ENCODE peak calls at places on chromosome 6, in seven cellular contexts. One of them, this sample, is unnamed. For H3K4me1, the result is how much of the 10 kb centered on the place peaks cover.

GRCh38 chr6:14390805-14391204 is 273.2 kb downstream of the CD83 start:
- DNase-seq in psoas muscle: no peak
- DNase-seq in CD8-positive, alpha-beta T cell: no peak
- DNase-seq in Peyer's patch: no peak
- DNase-seq in body of pancreas: no peak
- DNase-seq in cardiac muscle cell: no peak
- DNase-seq in breast epithelium: no peak
- DNase-seq in this sample: no peak

GRCh38 chr6:110682460-110682853 is 132.8 kb downstream of the CDK19 start:
- DNase-seq in CD8-positive, alpha-beta T cell: peak
- DNase-seq in cardiac muscle cell: peak
- DNase-seq in breast epithelium: peak
- DNase-seq in body of pancreas: peak
- DNase-seq in Peyer's patch: peak
- DNase-seq in psoas muscle: no peak
- DNase-seq in this sample: peak

GRCh38 chr6:76831299-76831698 is 632.0 kb downstream of the HTR1B start:
- DNase-seq in psoas muscle: no peak
- DNase-seq in breast epithelium: no peak
- DNase-seq in cardiac muscle cell: no peak
- DNase-seq in body of pancreas: no peak
- DNase-seq in Peyer's patch: no peak
- DNase-seq in CD8-positive, alpha-beta T cell: no peak
- DNase-seq in this sample: no peak

GRCh38 chr6:170032706-170033309 is 258.1 kb downstream of the DLL1 start:
- DNase-seq in CD8-positive, alpha-beta T cell: no peak
- DNase-seq in cardiac muscle cell: no peak
- DNase-seq in psoas muscle: no peak
- DNase-seq in body of pancreas: peak
- DNase-seq in Peyer's patch: no peak
- DNase-seq in breast epithelium: peak
- DNase-seq in this sample: no peak

GRCh38 chr6:166494757-166495486 is 91.6 kb downstream of the RAMACL start:
- DNase-seq in cardiac muscle cell: no peak
- DNase-seq in psoas muscle: no peak
- DNase-seq in Peyer's patch: no peak
- DNase-seq in CD8-positive, alpha-beta T cell: no peak
- DNase-seq in body of pancreas: no peak
- DNase-seq in breast epithelium: no peak
- DNase-seq in this sample: no peak

GRCh38 chr6:27720607-27721580 is 191.3 kb downstream of the OR2B2 start:
- DNase-seq in breast epithelium: no peak
- DNase-seq in cardiac muscle cell: no peak
- DNase-seq in Peyer's patch: no peak
- DNase-seq in body of pancreas: no peak
- DNase-seq in psoas muscle: no peak
- DNase-seq in CD8-positive, alpha-beta T cell: no peak
- DNase-seq in this sample: no peak

GRCh38 chr6:131821408-131821807 is 13.6 kb downstream of the ENPP1 start:
- DNase-seq in body of pancreas: no peak
- DNase-seq in psoas muscle: no peak
- DNase-seq in Peyer's patch: no peak
- DNase-seq in breast epithelium: no peak
- DNase-seq in cardiac muscle cell: no peak
- DNase-seq in CD8-positive, alpha-beta T cell: no peak
- DNase-seq in this sample: no peak

GRCh38 chr6:133817460-133818047 is 71.4 kb upstream of the TCF21 start:
- DNase-seq in Peyer's patch: peak
- DNase-seq in breast epithelium: no peak
- DNase-seq in cardiac muscle cell: no peak
- DNase-seq in CD8-positive, alpha-beta T cell: no peak
- DNase-seq in body of pancreas: no peak
- DNase-seq in psoas muscle: no peak
- DNase-seq in this sample: no peak

GRCh38 chr6:155158044-155158843 is 105.6 kb upstream of the CLDN20 start:
- DNase-seq in body of pancreas: no peak
- DNase-seq in CD8-positive, alpha-beta T cell: no peak
- DNase-seq in breast epithelium: no peak
- DNase-seq in psoas muscle: no peak
- DNase-seq in Peyer's patch: no peak
- DNase-seq in cardiac muscle cell: no peak
- DNase-seq in this sample: no peak

GRCh38 chr6:14638932-14639875 is 521.6 kb downstream of the CD83 start:
- DNase-seq in CD8-positive, alpha-beta T cell: peak
- DNase-seq in cardiac muscle cell: no peak
- DNase-seq in Peyer's patch: no peak
- DNase-seq in psoas muscle: peak
- DNase-seq in breast epithelium: peak
- DNase-seq in body of pancreas: no peak
- DNase-seq in this sample: peak

GRCh38 chr6:22765015-22765414 is 195.6 kb downstream of the HDGFL1 start:
- DNase-seq in cardiac muscle cell: no peak
- DNase-seq in breast epithelium: no peak
- DNase-seq in psoas muscle: no peak
- DNase-seq in body of pancreas: no peak
- DNase-seq in Peyer's patch: no peak
- DNase-seq in CD8-positive, alpha-beta T cell: no peak
- DNase-seq in this sample: no peak

GRCh38 chr6:89792881-89793280 is 26.7 kb downstream of the MDN1 start:
- DNase-seq in psoas muscle: no peak
- DNase-seq in Peyer's patch: peak
- DNase-seq in body of pancreas: no peak
- DNase-seq in cardiac muscle cell: peak
- DNase-seq in breast epithelium: no peak
- DNase-seq in CD8-positive, alpha-beta T cell: no peak
- DNase-seq in this sample: no peak

GRCh38 chr6:63799313-63799712 is 163.7 kb downstream of the PHF3 start:
- DNase-seq in cardiac muscle cell: no peak
- DNase-seq in psoas muscle: no peak
- DNase-seq in body of pancreas: no peak
- DNase-seq in CD8-positive, alpha-beta T cell: no peak
- DNase-seq in breast epithelium: no peak
- DNase-seq in Peyer's patch: no peak
- DNase-seq in this sample: no peak

GRCh38 chr6:38273325-38273724 is 366.4 kb downstream of the BTBD9 start:
- DNase-seq in CD8-positive, alpha-beta T cell: no peak
- DNase-seq in psoas muscle: no peak
- DNase-seq in Peyer's patch: no peak
- DNase-seq in body of pancreas: no peak
- DNase-seq in cardiac muscle cell: no peak
- DNase-seq in breast epithelium: no peak
- DNase-seq in this sample: no peak

GRCh38 chr6:170291271-170292110 is 613 bp upstream of the DLL1 start:
- DNase-seq in CD8-positive, alpha-beta T cell: no peak
- DNase-seq in cardiac muscle cell: peak
- DNase-seq in breast epithelium: peak
- DNase-seq in psoas muscle: peak
- DNase-seq in body of pancreas: peak
- DNase-seq in Peyer's patch: peak
- DNase-seq in this sample: peak

GRCh38 chr6:39778581-39779270 is 13.4 kb upstream of the DAAM2 start:
- DNase-seq in CD8-positive, alpha-beta T cell: no peak
- DNase-seq in psoas muscle: no peak
- DNase-seq in cardiac muscle cell: no peak
- DNase-seq in body of pancreas: no peak
- DNase-seq in Peyer's patch: no peak
- DNase-seq in breast epithelium: no peak
- DNase-seq in this sample: no peak

GRCh38 chr6:12483712-12484111 is 193.6 kb downstream of the EDN1 start:
- DNase-seq in psoas muscle: no peak
- DNase-seq in Peyer's patch: no peak
- DNase-seq in breast epithelium: no peak
- DNase-seq in CD8-positive, alpha-beta T cell: no peak
- DNase-seq in cardiac muscle cell: no peak
- DNase-seq in body of pancreas: peak
- DNase-seq in this sample: peak

GRCh38 chr6:12481292-12481691 is 191.1 kb downstream of the EDN1 start:
- DNase-seq in CD8-positive, alpha-beta T cell: no peak
- DNase-seq in Peyer's patch: no peak
- DNase-seq in breast epithelium: no peak
- DNase-seq in body of pancreas: no peak
- DNase-seq in psoas muscle: no peak
- DNase-seq in cardiac muscle cell: no peak
- DNase-seq in this sample: no peak

GRCh38 chr6:12480379-12480778 is 190.2 kb downstream of the EDN1 start:
- DNase-seq in body of pancreas: no peak
- DNase-seq in CD8-positive, alpha-beta T cell: no peak
- DNase-seq in cardiac muscle cell: no peak
- DNase-seq in Peyer's patch: no peak
- DNase-seq in psoas muscle: no peak
- DNase-seq in breast epithelium: no peak
- DNase-seq in this sample: no peak

GRCh38 chr6:12484519-12484918 is 194.4 kb downstream of the EDN1 start:
- DNase-seq in Peyer's patch: no peak
- DNase-seq in psoas muscle: no peak
- DNase-seq in CD8-positive, alpha-beta T cell: no peak
- DNase-seq in cardiac muscle cell: no peak
- DNase-seq in breast epithelium: no peak
- DNase-seq in body of pancreas: no peak
- DNase-seq in this sample: no peak

GRCh38 chr6:12482386-12482785 is 192.2 kb downstream of the EDN1 start:
- DNase-seq in psoas muscle: no peak
- DNase-seq in body of pancreas: no peak
- DNase-seq in CD8-positive, alpha-beta T cell: no peak
- DNase-seq in breast epithelium: no peak
- DNase-seq in cardiac muscle cell: no peak
- DNase-seq in Peyer's patch: no peak
- DNase-seq in this sample: no peak
- TF ChIP-seq CTCF in psoas muscle: no peak
- TF ChIP-seq CTCF in body of pancreas: peak
- TF ChIP-seq CTCF in CD8-positive, alpha-beta T cell: no peak
- TF ChIP-seq CTCF in breast epithelium: no peak
- TF ChIP-seq CTCF in cardiac muscle cell: peak
- TF ChIP-seq CTCF in Peyer's patch: no peak
- TF ChIP-seq CTCF in this sample: no peak

GRCh38 chr6:108114861-108115597 is 40.5 kb upstream of the OSTM1 start:
- DNase-seq in breast epithelium: no peak
- DNase-seq in psoas muscle: peak
- DNase-seq in Peyer's patch: peak
- DNase-seq in body of pancreas: peak
- DNase-seq in CD8-positive, alpha-beta T cell: peak
- DNase-seq in cardiac muscle cell: peak
- DNase-seq in this sample: peak
- H3K4me3 ChIP-seq in breast epithelium: peak
- H3K4me3 ChIP-seq in psoas muscle: peak
- H3K4me3 ChIP-seq in Peyer's patch: peak
- H3K4me3 ChIP-seq in body of pancreas: no peak
- H3K4me3 ChIP-seq in CD8-positive, alpha-beta T cell: no peak
- H3K4me3 ChIP-seq in cardiac muscle cell: no peak
- H3K4me3 ChIP-seq in this sample: no peak

GRCh38 chr6:68649669-68650068 is 14.6 kb downstream of the ADGRB3 start:
- DNase-seq in breast epithelium: no peak
- DNase-seq in Peyer's patch: no peak
- DNase-seq in psoas muscle: no peak
- DNase-seq in body of pancreas: no peak
- DNase-seq in CD8-positive, alpha-beta T cell: no peak
- DNase-seq in cardiac muscle cell: no peak
- DNase-seq in this sample: no peak

GRCh38 chr6:68652117-68652536 is 17.0 kb downstream of the ADGRB3 start:
- DNase-seq in CD8-positive, alpha-beta T cell: no peak
- DNase-seq in psoas muscle: no peak
- DNase-seq in body of pancreas: no peak
- DNase-seq in cardiac muscle cell: no peak
- DNase-seq in Peyer's patch: no peak
- DNase-seq in breast epithelium: no peak
- DNase-seq in this sample: no peak

GRCh38 chr6:68653074-68653705 is 18.1 kb downstream of the ADGRB3 start:
- DNase-seq in breast epithelium: no peak
- DNase-seq in CD8-positive, alpha-beta T cell: no peak
- DNase-seq in Peyer's patch: no peak
- DNase-seq in cardiac muscle cell: no peak
- DNase-seq in body of pancreas: no peak
- DNase-seq in psoas muscle: no peak
- DNase-seq in this sample: no peak

GRCh38 chr6:68650142-68650541 is 15.1 kb downstream of the ADGRB3 start:
- DNase-seq in body of pancreas: no peak
- DNase-seq in psoas muscle: no peak
- DNase-seq in CD8-positive, alpha-beta T cell: no peak
- DNase-seq in breast epithelium: no peak
- DNase-seq in cardiac muscle cell: no peak
- DNase-seq in Peyer's patch: no peak
- DNase-seq in this sample: no peak

DNA sequence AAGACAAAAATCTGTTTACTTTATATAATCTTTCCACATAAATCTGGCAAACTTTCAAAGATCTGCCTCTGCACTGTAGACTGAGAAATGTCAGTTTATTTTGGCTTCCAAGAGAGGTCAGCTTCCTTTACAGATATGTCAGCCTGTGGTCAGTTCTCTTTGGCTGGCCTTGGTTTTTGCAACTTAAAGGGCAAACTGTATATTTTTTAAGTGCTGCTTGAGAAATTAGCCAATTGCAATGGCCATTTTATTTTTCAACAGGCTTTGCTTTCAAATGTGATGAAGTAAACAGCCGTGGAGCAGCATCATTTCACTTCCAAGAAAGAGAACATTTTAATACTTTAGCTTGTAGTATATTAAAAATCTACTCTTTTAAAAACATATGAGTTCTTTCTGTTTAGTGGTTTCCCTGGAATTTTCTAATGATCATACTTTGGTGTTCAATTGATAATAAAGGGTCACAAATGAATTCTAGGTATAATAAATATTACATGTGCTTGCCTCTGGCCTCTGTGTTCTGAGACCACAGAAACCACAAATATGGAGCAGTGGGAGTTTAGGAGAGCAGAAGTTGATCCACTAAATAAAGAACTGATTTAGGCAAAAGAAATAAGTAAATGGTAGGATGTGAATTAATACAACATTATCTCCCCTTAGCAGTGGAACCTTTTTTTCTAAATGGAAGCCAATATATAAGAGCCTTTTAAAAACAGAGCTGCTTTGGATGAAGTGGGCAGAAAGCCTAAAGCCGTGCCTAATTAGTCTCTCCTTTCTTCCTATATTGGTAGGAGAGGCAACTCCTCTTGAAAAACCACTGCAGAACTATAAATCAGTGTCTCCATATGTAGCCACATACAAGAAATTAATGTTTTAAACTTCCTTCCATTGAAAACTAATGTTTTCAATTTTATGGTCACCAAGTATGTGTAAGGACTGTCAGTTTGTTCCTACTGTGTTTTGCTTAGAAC is 16.2 kb downstream of the ADGRB3 start:
- DNase-seq in body of pancreas: no peak
- DNase-seq in breast epithelium: no peak
- DNase-seq in CD8-positive, alpha-beta T cell: no peak
- DNase-seq in cardiac muscle cell: no peak
- DNase-seq in psoas muscle: no peak
- DNase-seq in Peyer's patch: no peak
- DNase-seq in this sample: no peak
- H3K4me1 ChIP-seq in body of pancreas: under half
- H3K4me1 ChIP-seq in breast epithelium: under half
- H3K4me1 ChIP-seq in CD8-positive, alpha-beta T cell: under half
- H3K4me1 ChIP-seq in cardiac muscle cell: under half
- H3K4me1 ChIP-seq in psoas muscle: under half
- H3K4me1 ChIP-seq in Peyer's patch: under half
- H3K4me1 ChIP-seq in this sample: under half

GRCh38 chr6:31859923-31860322 is 2.7 kb downstream of the NEU1 start:
- DNase-seq in Peyer's patch: no peak
- DNase-seq in cardiac muscle cell: no peak
- DNase-seq in psoas muscle: no peak
- DNase-seq in breast epithelium: no peak
- DNase-seq in body of pancreas: no peak
- DNase-seq in CD8-positive, alpha-beta T cell: no peak
- DNase-seq in this sample: no peak
- TF ChIP-seq CTCF in Peyer's patch: no peak
- TF ChIP-seq CTCF in cardiac muscle cell: no peak
- TF ChIP-seq CTCF in psoas muscle: no peak
- TF ChIP-seq CTCF in breast epithelium: no peak
- TF ChIP-seq CTCF in body of pancreas: no peak
- TF ChIP-seq CTCF in CD8-positive, alpha-beta T cell: no peak
- TF ChIP-seq CTCF in this sample: no peak

This sample was measured in adrenal gland.